ENCODE peak calls at places on chromosomes 3 and 15, in four cellular contexts. A is psoas muscle, Z is PC-3, Y is hepatocyte. X is an unnamed sample.

GRCh38 chr3:22861426-22861825 is 341.7 kb upstream of the UBE2E2 start:
- DNase-seq in A (no peak), Z (peak; percentile 6), Y (no peak), X (peak; percentile 10)

GRCh38 chr3:175386630-175387029 is 527.5 kb downstream of the NAALADL2 start:
- DNase-seq in A (no peak), Z (peak; percentile 84), Y (no peak), X (peak; percentile 84)

GRCh38 chr3:17195192-17195611 is 310.4 kb downstream of the PLCL2 start:
- DNase-seq in A (no peak), Z (no peak), Y (no peak), X (no peak)

GRCh38 chr15:45130291-45131000 is 652 bp downstream of the DUOX1 start:
- DNase-seq in A (no peak), Z (no peak), Y (no peak), X (no peak)

GRCh38 chr3:193778676-193779075 is 185.7 kb downstream of the OPA1 start:
- DNase-seq in A (no peak), Z (no peak), Y (no peak), X (no peak)

GRCh38 chr3:115436767-115437301 is 186.5 kb upstream of the GAP43 start:
- DNase-seq in A (peak; percentile 12), Z (peak; percentile 80), Y (peak; percentile 34), X (peak; percentile 83)

GRCh38 chr15:61879219-61879618 is 181.0 kb downstream of the VPS13C start:
- DNase-seq in A (no peak), Z (peak; percentile 95), Y (peak; percentile 13), X (no peak)

GRCh38 chr3:69092030-69092513 is 7.3 kb downstream of the ARL6IP5 start:
- DNase-seq in A (no peak), Z (no peak), Y (no peak), X (no peak)

GRCh38 chr3:123602325-123602724 is 17.5 kb upstream of the HACD2 start:
- DNase-seq in A (no peak), Z (peak; percentile 98), Y (peak; percentile 33), X (peak; percentile 81)

GRCh38 chr3:49171119-49171774 is at the start of gene KLHDC8B:
- DNase-seq in A (peak; percentile 90), Z (peak; percentile 81), Y (peak; percentile 94), X (peak; percentile 73)

GRCh38 chr3:61521229-61521628 is 40.1 kb upstream of the PTPRG start:
- DNase-seq in A (no peak), Z (no peak), Y (no peak), X (no peak)

GRCh38 chr3:98952404-98952803 is 50.9 kb upstream of the DCBLD2 start:
- DNase-seq in A (no peak), Z (no peak), Y (no peak), X (no peak)

GRCh38 chr3:124883191-124883747 is 3.9 kb downstream of the ITGB5 start:
- DNase-seq in A (no peak), Z (no peak), Y (no peak), X (no peak)

GRCh38 chr3:194224937-194225422 is 89.0 kb downstream of the HES1 start:
- DNase-seq in A (no peak), Z (no peak), Y (no peak), X (no peak)

GRCh38 chr15:49423021-49423420 is at the start of gene FGF7:
- DNase-seq in A (peak; percentile 9), Z (no peak), Y (peak; percentile 10), X (no peak)

GRCh38 chr3:123547881-123548534 is 36.8 kb downstream of the HACD2 start:
- DNase-seq in A (no peak), Z (no peak), Y (no peak), X (no peak)

GRCh38 chr3:125137432-125138033 is 75.0 kb downstream of the SLC12A8 start:
- DNase-seq in A (peak; percentile 47), Z (peak; percentile 22), Y (no peak), X (peak; percentile 37)

GRCh38 chr3:159796744-159797143 is 191.9 kb upstream of the IL12A start:
- DNase-seq in A (no peak), Z (peak; percentile 37), Y (no peak), X (peak; percentile 59)

GRCh38 chr3:197367081-197367780 is 68.8 kb upstream of the DLG1 start:
- DNase-seq in A (no peak), Z (peak; percentile 99), Y (peak; percentile 44), X (peak; percentile 90)

GRCh38 chr15:61861962-61862361 is 198.3 kb downstream of the VPS13C start:
- DNase-seq in A (no peak), Z (no peak), Y (no peak), X (no peak)

GRCh38 chr3:49723301-49723630 is 485 bp downstream of the GMPPB start:
- DNase-seq in A (peak; percentile 68), Z (peak; percentile 53), Y (peak; percentile 83), X (peak; percentile 28)

GRCh38 chr3:43764471-43764870 is 73.7 kb downstream of the ABHD5 start:
- DNase-seq in A (no peak), Z (no peak), Y (no peak), X (no peak)
- H3K4me1 ChIP-seq in A (peaks cover 22% of the 10 kb centered on the region), Z (peaks cover 53% of the 10 kb centered on the region), Y (peaks cover 9% of the 10 kb centered on the region), X (peaks cover 38% of the 10 kb centered on the region)

GRCh38 chr15:42612367-42612912 is 37.0 kb downstream of the STARD9 start:
- DNase-seq in A (no peak), Z (no peak), Y (no peak), X (no peak)
- TF ChIP-seq CTCF in A (no peak), Z (no peak), Y (no peak), X (no peak)

GRCh38 chr15:80991446-80991845 is 1.8 kb upstream of the MESD start:
- DNase-seq in A (peak; percentile 61), Z (peak; percentile 17), Y (no peak), X (peak; percentile 39)

GRCh38 chr15:80988148-80988796 is 1.3 kb downstream of the MESD start:
- DNase-seq in A (no peak), Z (no peak), Y (no peak), X (no peak)

GRCh38 chr15:80989518-80990478 is at the start of gene MESD:
- DNase-seq in A (peak; percentile 98), Z (peak; percentile 92), Y (peak; percentile 99), X (peak; percentile 71)

GRCh38 chr15:80990955-80991354 is 1.3 kb upstream of the MESD start:
- DNase-seq in A (no peak), Z (no peak), Y (no peak), X (no peak)

DNA sequence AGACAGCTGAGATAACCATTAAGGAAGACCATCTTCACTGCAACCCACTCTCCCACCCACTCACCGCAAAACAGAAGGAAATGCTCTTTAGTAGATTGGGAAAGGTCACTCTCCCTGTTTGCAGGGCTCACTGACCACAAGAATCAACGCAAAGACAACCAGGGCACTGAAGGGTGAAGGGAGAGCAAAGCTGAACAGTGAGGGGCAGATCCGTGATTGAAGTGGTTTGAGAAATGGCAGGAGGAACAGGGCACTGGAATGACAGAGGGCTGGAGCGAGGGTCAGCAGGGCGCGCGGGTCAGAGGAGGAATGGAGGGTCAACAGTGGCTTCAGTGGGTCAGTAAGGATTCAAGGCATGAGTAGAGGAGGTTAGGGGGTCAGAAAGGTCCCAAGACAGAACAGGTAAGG is 505 bp downstream of the MESD start:
- DNase-seq in A (no peak), Z (no peak), Y (no peak), X (no peak)
- H3K4me1 ChIP-seq in A (peaks cover 42% of the 10 kb centered on the region), Z (peaks cover 28% of the 10 kb centered on the region), Y (peaks cover 10% of the 10 kb centered on the region), X (peaks cover 15% of the 10 kb centered on the region)

GRCh38 chr15:87263296-87263695 is 993.2 kb downstream of the NTRK3 start:
- DNase-seq in A (no peak), Z (peak; percentile 6), Y (no peak), X (peak; percentile 13)

GRCh38 chr15:87267798-87268197 is 988.7 kb downstream of the NTRK3 start:
- DNase-seq in A (no peak), Z (peak; percentile 59), Y (no peak), X (peak; percentile 97)

GRCh38 chr15:87268675-87269074 is 987.9 kb downstream of the NTRK3 start:
- DNase-seq in A (no peak), Z (peak; percentile 11), Y (no peak), X (peak; percentile 38)

GRCh38 chr15:87269566-87269965 is 987.0 kb downstream of the NTRK3 start:
- DNase-seq in A (no peak), Z (peak; percentile 60), Y (no peak), X (peak; percentile 97)

GRCh38 chr15:87263844-87264243 is 992.7 kb downstream of the NTRK3 start:
- DNase-seq in A (no peak), Z (no peak), Y (no peak), X (no peak)
- TF ChIP-seq CTCF in A (no peak), Z (no peak), Y (no peak), X (no peak)

GRCh38 chr15:66241301-66241700 is 12.2 kb downstream of the MEGF11 start:
- DNase-seq in A (no peak), Z (no peak), Y (no peak), X (no peak)
- H3K4me1 ChIP-seq in A (no peaks in the 10 kb centered on the region), Z (no peaks in the 10 kb centered on the region), Y (no peaks in the 10 kb centered on the region), X (peaks cover 3% of the 10 kb centered on the region)

GRCh38 chr3:151903501-151903991 is 30.1 kb downstream of the SUCNR1 start:
- DNase-seq in A (no peak), Z (no peak), Y (peak; percentile 12), X (no peak)

GRCh38 chr3:151908399-151908798 is 35.0 kb downstream of the SUCNR1 start:
- DNase-seq in A (no peak), Z (no peak), Y (no peak), X (no peak)

GRCh38 chr3:151909720-151910405 is 36.4 kb downstream of the SUCNR1 start:
- DNase-seq in A (no peak), Z (peak; percentile 26), Y (no peak), X (no peak)

GRCh38 chr3:151905647-151906046 is 32.2 kb downstream of the SUCNR1 start:
- DNase-seq in A (no peak), Z (peak; percentile 81), Y (no peak), X (no peak)

GRCh38 chr3:151906751-151907150 is 33.3 kb downstream of the SUCNR1 start:
- DNase-seq in A (no peak), Z (no peak), Y (no peak), X (no peak)
- TF ChIP-seq CTCF in A (no peak), Z (no peak), Y (no peak), X (no peak)

GRCh38 chr3:14335774-14336413 is 66.5 kb upstream of the SLC6A6 start:
- DNase-seq in A (no peak), Z (no peak), Y (no peak), X (no peak)

GRCh38 chr3:14336414-14337285 is 65.8 kb upstream of the SLC6A6 start:
- DNase-seq in A (no peak), Z (peak; percentile 93), Y (peak; percentile 58), X (no peak)

GRCh38 chr3:14338242-14338641 is 64.2 kb upstream of the SLC6A6 start:
- DNase-seq in A (no peak), Z (no peak), Y (no peak), X (no peak)

GRCh38 chr3:14338898-14339458 is 63.4 kb upstream of the SLC6A6 start:
- DNase-seq in A (no peak), Z (no peak), Y (no peak), X (no peak)

GRCh38 chr3:14337828-14338227 is 64.6 kb upstream of the SLC6A6 start:
- DNase-seq in A (no peak), Z (no peak), Y (no peak), X (no peak)
- H3K4me1 ChIP-seq in A (peaks cover 13% of the 10 kb centered on the region), Z (peaks cover 21% of the 10 kb centered on the region), Y (peaks cover 15% of the 10 kb centered on the region), X (no peaks in the 10 kb centered on the region)

GRCh38 chr15:84151205-84151931 is 84.2 kb upstream of the GOLGA6L4 start:
- DNase-seq in A (no peak), Z (no peak), Y (no peak), X (no peak)
- TF ChIP-seq CTCF in A (no peak), Z (no peak), Y (no peak), X (no peak)

GRCh38 chr15:100932676-100933348 is 13.7 kb downstream of the LRRK1 start:
- DNase-seq in A (no peak), Z (no peak), Y (no peak), X (no peak)
- H3K4me1 ChIP-seq in A (no peaks in the 10 kb centered on the region), Z (peaks cover 19% of the 10 kb centered on the region), Y (no peaks in the 10 kb centered on the region), X (peaks cover 20% of the 10 kb centered on the region)